ENCODE peak calls at places on chromosomes 1 and 21, in eight cellular contexts. I, Q, D, B, H, W, X and O are unnamed samples.

GRCh38 chr1:174949645-174950044 is 50.1 kb upstream of the CACYBP start:
- DNase-seq in I (no peak), Q (no peak), D (no peak), B (no peak), H (no peak), W (no peak), X (no peak), O (no peak)

GRCh38 chr1:170010443-170010842 is 64.1 kb downstream of the KIFAP3 start:
- DNase-seq in I (peak), Q (peak), D (peak), B (peak), H (peak), W (peak), X (no peak), O (no peak)

GRCh38 chr1:186236921-186237320 is 138.1 kb downstream of the TPR start:
- DNase-seq in I (no peak), Q (peak), D (peak), B (no peak), H (peak), W (peak), X (no peak), O (no peak)

GRCh38 chr1:42214447-42214871 is 49.9 kb upstream of the GUCA2A start:
- DNase-seq in I (no peak), Q (peak), D (peak), B (no peak), H (peak), W (peak), X (no peak), O (peak)

GRCh38 chr1:145991799-145992412 is 4.5 kb downstream of the TXNIP start:
- DNase-seq in I (no peak), Q (no peak), D (peak), B (no peak), H (no peak), W (no peak), X (no peak), O (no peak)

GRCh38 chr1:112937070-112937469 is 18.9 kb downstream of the SLC16A1 start:
- DNase-seq in I (no peak), Q (peak), D (peak), B (no peak), H (no peak), W (no peak), X (no peak), O (no peak)

GRCh38 chr1:27555700-27556424 is 48.1 kb downstream of the AHDC1 start:
- DNase-seq in I (no peak), Q (no peak), D (no peak), B (no peak), H (peak), W (no peak), X (peak), O (no peak)

GRCh38 chr1:15981679-15982078 is 5.8 kb upstream of the ZBTB17 start:
- DNase-seq in I (no peak), Q (no peak), D (no peak), B (no peak), H (no peak), W (no peak), X (no peak), O (no peak)

GRCh38 chr1:42993631-42994121 is 35.0 kb upstream of the SLC2A1 start:
- DNase-seq in I (no peak), Q (no peak), D (no peak), B (no peak), H (no peak), W (no peak), X (peak), O (no peak)

GRCh38 chr1:228978486-228979324 is 243.4 kb downstream of the RHOU start:
- DNase-seq in I (no peak), Q (no peak), D (no peak), B (no peak), H (peak), W (no peak), X (no peak), O (no peak)

GRCh38 chr1:156681196-156681595 is 4.0 kb upstream of the NES start:
- DNase-seq in I (no peak), Q (no peak), D (no peak), B (no peak), H (no peak), W (no peak), X (no peak), O (no peak)

GRCh38 chr21:44931137-44931500 is 8.7 kb upstream of the SLX9 start:
- DNase-seq in I (no peak), Q (no peak), D (no peak), B (no peak), H (peak), W (peak), X (no peak), O (no peak)

GRCh38 chr1:153428790-153429189 is 12.5 kb downstream of the S100A7A start:
- DNase-seq in I (no peak), Q (no peak), D (no peak), B (no peak), H (no peak), W (no peak), X (no peak), O (peak)

GRCh38 chr1:147156643-147157042 is 15.6 kb downstream of the PRKAB2 start:
- DNase-seq in I (no peak), Q (no peak), D (no peak), B (no peak), H (no peak), W (peak), X (no peak), O (no peak)

GRCh38 chr1:87800006-87800405 is 471.3 kb downstream of the LMO4 start:
- DNase-seq in I (no peak), Q (peak), D (no peak), B (no peak), H (peak), W (no peak), X (no peak), O (no peak)

GRCh38 chr1:198929961-198930599 is 291.2 kb downstream of the PTPRC start:
- DNase-seq in I (no peak), Q (peak), D (no peak), B (no peak), H (peak), W (no peak), X (no peak), O (no peak)

GRCh38 chr21:18951291-18952038 is 547.9 kb upstream of the TMPRSS15 start:
- DNase-seq in I (peak), Q (no peak), D (no peak), B (peak), H (peak), W (peak), X (no peak), O (no peak)

GRCh38 chr1:207240325-207241095 is 81.0 kb upstream of the CD55 start:
- DNase-seq in I (no peak), Q (peak), D (peak), B (peak), H (no peak), W (peak), X (no peak), O (peak)

GRCh38 chr1:158101944-158102343 is 78.8 kb upstream of the CD1D start:
- DNase-seq in I (no peak), Q (peak), D (peak), B (no peak), H (peak), W (peak), X (no peak), O (no peak)

GRCh38 chr1:240765732-240766363 is 153.9 kb upstream of the GREM2 start:
- DNase-seq in I (peak), Q (peak), D (peak), B (peak), H (peak), W (peak), X (no peak), O (no peak)

GRCh38 chr1:91166106-91166712 is 144.4 kb upstream of the ZNF644 start:
- DNase-seq in I (peak), Q (peak), D (peak), B (peak), H (peak), W (peak), X (peak), O (peak)

GRCh38 chr1:80540605-80541004 is 1260.1 kb upstream of the ADGRL2 start:
- DNase-seq in I (no peak), Q (no peak), D (peak), B (no peak), H (peak), W (no peak), X (no peak), O (no peak)

GRCh38 chr1:164720329-164721036 is 161.5 kb downstream of the PBX1 start:
- DNase-seq in I (no peak), Q (no peak), D (no peak), B (no peak), H (no peak), W (no peak), X (no peak), O (no peak)

GRCh38 chr1:89610457-89610991 is 22.4 kb upstream of the LRRC8C start:
- DNase-seq in I (no peak), Q (no peak), D (no peak), B (no peak), H (no peak), W (no peak), X (no peak), O (no peak)

GRCh38 chr1:151061012-151061401 is 810 bp downstream of the MLLT11 start:
- DNase-seq in I (peak), Q (peak), D (no peak), B (no peak), H (no peak), W (peak), X (no peak), O (no peak)

GRCh38 chr1:37850352-37850955 is 8.9 kb downstream of the MTF1 start:
- DNase-seq in I (no peak), Q (no peak), D (peak), B (no peak), H (peak), W (peak), X (no peak), O (no peak)

GRCh38 chr1:185934476-185935189 is 200.4 kb downstream of the HMCN1 start:
- DNase-seq in I (no peak), Q (peak), D (peak), B (no peak), H (peak), W (no peak), X (no peak), O (no peak)

GRCh38 chr1:46218443-46218842 is 15.3 kb downstream of the LURAP1 start:
- DNase-seq in I (no peak), Q (no peak), D (peak), B (no peak), H (no peak), W (no peak), X (no peak), O (no peak)

GRCh38 chr1:32770741-32771548 is 46.2 kb downstream of the YARS1 start:
- DNase-seq in I (no peak), Q (no peak), D (no peak), B (no peak), H (no peak), W (no peak), X (no peak), O (no peak)

GRCh38 chr1:89273324-89273778 is 691 bp upstream of the GBP5 start:
- DNase-seq in I (no peak), Q (no peak), D (no peak), B (no peak), H (no peak), W (no peak), X (peak), O (no peak)

GRCh38 chr1:17664322-17664721 is 90.8 kb upstream of the ACTL8 start:
- DNase-seq in I (no peak), Q (no peak), D (no peak), B (no peak), H (no peak), W (no peak), X (no peak), O (no peak)

GRCh38 chr1:19313961-19314882 is 2.1 kb downstream of the SLC66A1 start:
- DNase-seq in I (no peak), Q (no peak), D (peak), B (no peak), H (no peak), W (no peak), X (no peak), O (no peak)

GRCh38 chr1:89935235-89935634 is 59.7 kb upstream of the ZNF326 start:
- DNase-seq in I (no peak), Q (no peak), D (no peak), B (no peak), H (no peak), W (no peak), X (no peak), O (no peak)

GRCh38 chr1:164754088-164754600 is 195.2 kb downstream of the PBX1 start:
- DNase-seq in I (no peak), Q (peak), D (peak), B (no peak), H (peak), W (no peak), X (peak), O (no peak)

GRCh38 chr1:92822907-92823306 is 8.9 kb upstream of the RPL5 start:
- DNase-seq in I (peak), Q (peak), D (no peak), B (peak), H (peak), W (peak), X (no peak), O (no peak)

GRCh38 chr1:116826818-116827606 is 72.8 kb downstream of the CD2 start:
- DNase-seq in I (no peak), Q (peak), D (peak), B (no peak), H (peak), W (peak), X (no peak), O (no peak)

GRCh38 chr1:100340494-100340893 is 11.8 kb upstream of the CDC14A start:
- DNase-seq in I (no peak), Q (no peak), D (no peak), B (no peak), H (no peak), W (no peak), X (no peak), O (no peak)

GRCh38 chr21:38875694-38876492 is 70.2 kb downstream of the ETS2 start:
- DNase-seq in I (no peak), Q (peak), D (peak), B (no peak), H (peak), W (no peak), X (no peak), O (no peak)

GRCh38 chr1:162633327-162633762 is 1.1 kb downstream of the DDR2 start:
- DNase-seq in I (no peak), Q (no peak), D (no peak), B (no peak), H (peak), W (no peak), X (no peak), O (no peak)
- H3K4me3 ChIP-seq in I (no peak), Q (peak), D (no peak), B (no peak), H (peak), W (no peak), X (peak), O (no peak)

DNA sequence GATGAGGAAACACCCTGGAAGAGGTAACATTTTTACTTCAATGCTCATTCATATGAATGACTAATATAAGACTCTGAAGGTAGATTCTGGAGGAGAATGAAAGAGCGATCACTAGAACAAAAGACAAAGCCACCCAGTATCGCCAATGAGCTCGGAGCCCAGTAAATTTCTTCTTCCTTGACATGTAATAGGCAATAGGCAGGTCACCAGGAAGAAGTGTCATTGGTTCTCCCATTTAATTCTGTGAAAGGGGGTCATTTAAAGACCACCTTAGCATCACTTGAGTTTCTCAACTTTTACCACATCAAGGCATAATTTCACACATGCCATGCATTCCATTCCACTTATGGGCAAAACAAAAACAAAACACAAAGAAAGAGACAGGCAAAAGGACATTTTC is 7.9 kb downstream of the TNFSF18 start:
- DNase-seq in I (no peak), Q (peak), D (peak), B (no peak), H (peak), W (peak), X (no peak), O (no peak)
- TF ChIP-seq CTCF in I (no peak), Q (no peak), D (no peak), B (no peak), H (no peak), W (no peak), X (no peak), O (no peak)

GRCh38 chr1:246971322-246971721 is 36.5 kb downstream of the ZNF695 start:
- DNase-seq in I (peak), Q (no peak), D (peak), B (no peak), H (peak), W (peak), X (peak), O (no peak)
- H3K4me3 ChIP-seq in I (no peak), Q (no peak), D (no peak), B (no peak), H (no peak), W (no peak), X (peak), O (no peak)

DNA sequence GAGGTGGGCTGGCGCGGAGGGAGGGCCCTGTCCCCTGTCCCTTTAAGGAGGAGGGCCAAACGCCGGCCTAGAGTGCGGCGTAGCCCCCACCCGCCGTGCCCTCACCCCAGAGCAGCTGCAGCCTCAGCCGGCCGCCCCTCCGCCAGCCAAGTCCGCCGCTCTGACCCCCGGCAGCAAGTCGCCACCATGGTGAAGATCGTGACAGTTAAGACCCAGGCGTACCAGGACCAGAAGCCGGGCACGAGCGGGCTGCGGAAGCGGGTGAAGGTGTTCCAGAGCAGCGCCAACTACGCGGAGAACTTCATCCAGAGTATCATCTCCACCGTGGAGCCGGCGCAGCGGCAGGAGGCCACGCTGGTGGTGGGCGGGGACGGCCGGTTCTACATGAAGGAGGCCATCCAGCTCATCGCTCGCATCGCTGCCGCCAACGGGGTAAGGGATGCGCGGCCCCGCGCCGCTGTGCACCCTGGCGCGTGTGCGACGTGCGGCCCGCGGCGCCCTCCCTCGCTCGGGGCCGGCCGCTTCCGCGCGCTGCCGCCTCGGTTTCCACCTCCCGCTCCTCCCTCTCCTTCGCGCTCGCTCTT is at the start of gene PGM1:
- DNase-seq in I (peak), Q (peak), D (peak), B (peak), H (peak), W (peak), X (peak), O (peak)
- TF ChIP-seq CTCF in I (no peak), Q (no peak), D (no peak), B (no peak), H (no peak), W (no peak), X (no peak), O (no peak)

GRCh38 chr1:47532831-47533175 is 95.0 kb downstream of the FOXD2 start:
- DNase-seq in I (no peak), Q (no peak), D (no peak), B (no peak), H (no peak), W (no peak), X (no peak), O (no peak)
- H3K4me3 ChIP-seq in I (peak), Q (peak), D (no peak), B (no peak), H (peak), W (no peak), X (peak), O (no peak)

DNA sequence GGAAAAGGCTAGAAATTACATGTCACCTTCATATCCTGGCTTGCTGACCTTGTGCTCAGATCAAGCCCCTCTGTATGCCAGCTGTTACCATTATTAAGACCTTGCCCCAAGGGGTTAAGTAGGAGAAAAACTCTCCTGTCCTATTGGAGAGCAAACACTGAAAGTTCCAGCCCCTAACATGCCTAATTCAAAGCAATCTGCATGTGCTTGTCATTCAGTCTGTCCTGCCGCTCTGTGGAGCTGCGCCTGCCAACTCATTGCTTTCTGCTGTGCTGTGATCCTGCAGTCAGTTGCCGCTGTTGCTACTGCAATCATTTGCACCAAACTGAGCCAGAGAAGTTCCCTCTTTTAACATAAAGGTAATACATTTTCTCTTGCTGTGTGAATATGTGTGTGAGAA is 113.4 kb downstream of the DISP1 start:
- DNase-seq in I (peak), Q (peak), D (peak), B (peak), H (peak), W (peak), X (peak), O (peak)
- TF ChIP-seq CTCF in I (no peak), Q (no peak), D (no peak), B (no peak), H (peak), W (no peak), X (peak), O (no peak)

GRCh38 chr1:182709855-182710254 is 25.5 kb upstream of the RGS8 start:
- DNase-seq in I (no peak), Q (peak), D (no peak), B (no peak), H (no peak), W (peak), X (no peak), O (no peak)
- H3K4me3 ChIP-seq in I (no peak), Q (no peak), D (no peak), B (no peak), H (no peak), W (no peak), X (no peak), O (no peak)

GRCh38 chr1:76824106-76824505 is 43.2 kb upstream of the ST6GALNAC5 start:
- DNase-seq in I (no peak), Q (no peak), D (peak), B (no peak), H (no peak), W (no peak), X (no peak), O (no peak)

DNA sequence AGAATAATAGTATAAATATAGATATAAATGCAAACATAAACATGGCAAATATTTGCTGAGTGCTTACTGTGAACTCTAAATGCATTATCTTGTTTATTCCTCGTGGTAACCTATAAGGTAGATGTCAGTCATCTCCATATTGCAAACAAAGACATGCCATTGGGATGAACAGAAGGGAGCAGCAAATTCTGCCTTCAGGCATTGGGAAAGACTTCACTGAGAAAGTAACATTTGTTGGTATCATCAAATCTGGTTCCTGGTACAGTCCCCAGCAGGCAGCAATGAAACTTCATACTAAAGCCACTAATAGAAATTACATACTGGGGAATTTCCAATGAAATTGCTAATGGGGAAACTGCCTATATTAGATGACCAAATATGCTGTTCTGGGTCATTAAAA is 47.3 kb upstream of the ST6GALNAC5 start:
- DNase-seq in I (no peak), Q (no peak), D (peak), B (no peak), H (no peak), W (no peak), X (no peak), O (no peak)
- TF ChIP-seq CTCF in I (no peak), Q (no peak), D (no peak), B (no peak), H (no peak), W (no peak), X (no peak), O (no peak)